ENCODE peak calls at places on chromosomes 4 and X, in eight cellular contexts. J is body of pancreas, E is endothelial cell, C is MM.1S, S is progenitor cell of endocrine pancreas, F is mammary epithelial cell, D is PC-3, H is IMR-90. B is an unnamed sample.

GRCh38 chr4:98746530-98746929 is 88.1 kb upstream of the TSPAN5 start:
- DNase-seq in S (no peak), F (peak), H (peak), J (no peak), E (no peak), C (no peak), D (peak), B (peak)

GRCh38 chr4:24979554-24979953 is 51.2 kb downstream of the LGI2 start:
- DNase-seq in J (peak), E (no peak), F (no peak), H (no peak), C (no peak), S (no peak), D (peak), B (peak)

GRCh38 chr4:55426518-55426917 is 30.8 kb downstream of the TMEM165 start:
- DNase-seq in E (no peak), F (no peak), J (no peak), D (no peak), C (no peak), H (no peak), S (no peak), B (no peak)

GRCh38 chrX:47206316-47206715 is 12.2 kb upstream of the CDK16 start:
- DNase-seq in J (no peak), E (no peak), D (no peak), H (peak), F (peak), C (no peak), S (no peak), B (no peak)

GRCh38 chrX:23292979-23293651 is 41.5 kb upstream of the PTCHD1 start:
- DNase-seq in E (no peak), S (no peak), H (no peak), D (peak), F (no peak), J (no peak), C (no peak), B (no peak)

GRCh38 chr4:66048861-66049260 is 378.6 kb upstream of the EPHA5 start:
- DNase-seq in H (no peak), D (no peak), J (no peak), E (no peak), F (no peak), C (no peak), S (no peak), B (no peak)

GRCh38 chr4:77819409-77819835 is 254 bp upstream of the CNOT6L start:
- DNase-seq in F (no peak), H (no peak), D (no peak), E (peak), C (peak), J (peak), S (peak), B (no peak)

GRCh38 chrX:136450050-136450830 is 37.5 kb upstream of the BRS3 start:
- DNase-seq in F (no peak), S (no peak), E (no peak), J (no peak), D (peak), H (peak), C (no peak), B (no peak)

GRCh38 chr4:186726440-186727148 is 2.9 kb upstream of the FAT1 start:
- DNase-seq in F (peak), H (peak), C (peak), E (peak), J (peak), S (peak), D (peak), B (peak)

GRCh38 chrX:15815779-15816452 is 25.6 kb downstream of the ZRSR2 start:
- DNase-seq in H (peak), J (peak), C (peak), F (no peak), E (peak), D (peak), S (no peak), B (peak)

GRCh38 chr4:15003441-15003890 is 1.2 kb downstream of the CPEB2 start:
- DNase-seq in E (no peak), S (peak), J (peak), C (peak), F (peak), H (peak), D (peak), B (peak)

GRCh38 chr4:53847935-53848334 is 216.5 kb downstream of the CHIC2 start:
- DNase-seq in F (no peak), S (no peak), C (no peak), J (no peak), H (no peak), D (no peak), E (no peak), B (no peak)

GRCh38 chr4:7518871-7519637 is 84.3 kb upstream of the PSAPL1 start:
- DNase-seq in H (no peak), J (no peak), F (no peak), C (no peak), E (no peak), S (no peak), D (no peak), B (no peak)

GRCh38 chr4:7522452-7522851 is 87.7 kb upstream of the PSAPL1 start:
- DNase-seq in D (no peak), S (no peak), H (no peak), C (no peak), J (no peak), F (no peak), E (no peak), B (no peak)

GRCh38 chr4:7516773-7517144 is 82.0 kb upstream of the PSAPL1 start:
- DNase-seq in H (no peak), C (no peak), D (no peak), S (no peak), E (no peak), F (no peak), J (no peak), B (no peak)

GRCh38 chr4:7516116-7516772 is 81.5 kb upstream of the PSAPL1 start:
- DNase-seq in J (no peak), C (no peak), H (no peak), E (no peak), F (no peak), D (no peak), S (no peak), B (no peak)

DNA sequence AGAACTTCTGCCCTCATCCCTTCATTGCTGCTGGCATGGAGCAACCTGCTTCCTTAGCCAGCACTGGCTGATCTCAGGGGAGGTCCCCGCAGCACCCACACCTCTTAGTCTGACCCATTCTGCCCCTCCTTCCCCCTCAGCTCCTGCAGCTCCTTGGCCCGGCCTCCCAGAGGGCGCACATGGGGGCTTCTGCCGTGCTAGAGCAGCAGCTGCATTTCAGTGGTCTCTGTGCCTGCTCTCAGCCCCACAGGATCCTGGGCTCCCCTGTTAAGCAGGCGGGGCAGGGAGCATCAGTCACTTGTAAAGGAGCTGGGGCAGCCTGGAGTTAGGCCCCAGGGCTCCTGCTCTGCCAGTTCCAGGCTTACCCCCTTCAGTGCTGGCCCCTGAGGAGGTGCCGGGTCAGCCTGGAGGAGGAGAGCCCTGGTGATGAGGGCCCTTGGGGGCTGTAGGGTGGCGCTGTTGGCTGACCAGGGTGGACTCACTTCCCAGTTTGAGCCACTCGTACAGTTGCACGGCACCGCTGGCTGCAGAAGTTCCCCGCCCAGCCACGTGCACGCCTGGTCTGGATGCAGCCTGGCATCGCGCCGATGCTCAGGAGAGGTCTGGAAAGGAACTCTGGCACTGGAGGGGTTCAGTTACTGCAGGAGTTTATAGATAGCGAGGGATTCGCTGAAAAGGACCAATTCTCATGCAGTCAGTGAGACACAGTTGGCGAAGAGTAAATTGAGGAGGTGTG is 85.1 kb upstream of the PSAPL1 start:
- DNase-seq in E (no peak), S (no peak), J (no peak), C (no peak), H (no peak), D (no peak), F (no peak), B (no peak)
- TF ChIP-seq CTCF in E (no peak), S (no peak), J (no peak), C (no peak), H (no peak), D (no peak), F (no peak), B (no peak)

GRCh38 chr4:189917161-189917891 is 23.3 kb upstream of the FRG1 start:
- DNase-seq in E (no peak), F (no peak), J (no peak), C (no peak), H (no peak), D (no peak), S (no peak), B (no peak)

DNA sequence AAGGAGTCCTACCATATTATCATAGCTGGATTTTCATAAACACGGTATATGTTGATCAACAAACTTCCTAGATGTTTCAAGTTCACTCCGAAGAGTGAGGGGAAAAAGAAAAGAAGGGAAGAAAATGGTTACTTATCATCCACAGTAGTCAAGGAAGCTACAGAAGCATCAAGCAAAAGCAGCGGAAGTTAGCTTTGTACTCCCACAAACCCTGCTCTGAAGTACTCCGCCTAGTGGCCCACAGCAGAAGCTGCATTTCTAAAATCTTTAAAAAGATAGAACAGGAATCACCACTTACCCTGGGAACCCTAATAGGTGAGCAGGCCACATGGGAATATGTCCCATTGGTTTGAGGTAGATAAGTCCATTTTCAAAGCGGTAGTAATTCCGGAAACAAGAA is 28.5 kb upstream of the FRG1 start:
- DNase-seq in E (no peak), D (peak), F (peak), H (no peak), J (no peak), S (no peak), C (no peak), B (no peak)
- TF ChIP-seq CTCF in E (peak), D (peak), F (peak), H (peak), J (no peak), S (peak), C (peak), B (peak)

DNA sequence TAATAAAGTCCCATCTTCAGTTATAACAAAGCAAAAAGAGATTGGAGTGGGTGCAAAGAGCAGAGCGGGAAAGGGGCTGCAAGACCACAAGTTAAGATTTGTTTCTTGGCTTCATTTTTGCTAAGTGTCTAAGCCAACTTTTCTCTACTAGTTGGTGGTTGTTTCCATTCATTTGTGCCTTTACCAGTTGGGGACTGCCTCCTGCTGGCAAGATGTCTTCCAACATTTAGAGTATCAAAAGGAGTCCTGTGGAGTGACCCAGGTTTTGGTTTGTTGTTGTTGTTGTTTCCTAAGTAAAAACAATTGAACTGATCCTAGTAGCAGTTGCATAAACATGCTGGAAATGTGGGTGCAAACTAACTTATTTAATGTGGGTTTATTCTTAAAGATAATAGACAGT is 121.1 kb downstream of the SPATA18 start:
- DNase-seq in H (no peak), C (no peak), F (peak), E (peak), S (no peak), D (peak), J (no peak), B (no peak)
- TF ChIP-seq CTCF in H (peak), C (no peak), F (peak), E (peak), S (peak), D (peak), J (no peak), B (peak)

GRCh38 chrX:114717921-114718320 is 134.0 kb downstream of the HTR2C start:
- DNase-seq in S (peak), C (no peak), D (no peak), E (no peak), F (no peak), H (no peak), J (no peak), B (no peak)
- TF ChIP-seq CTCF in S (peak), C (peak), D (no peak), E (no peak), F (peak), H (no peak), J (no peak), B (peak)

GRCh38 chr4:173237152-173237551 is 68.5 kb downstream of the GALNT7 start:
- DNase-seq in H (no peak), E (no peak), F (peak), D (peak), S (no peak), J (no peak), C (no peak), B (no peak)
- TF ChIP-seq CTCF in H (no peak), E (no peak), F (peak), D (no peak), S (no peak), J (no peak), C (no peak), B (no peak)

DNA sequence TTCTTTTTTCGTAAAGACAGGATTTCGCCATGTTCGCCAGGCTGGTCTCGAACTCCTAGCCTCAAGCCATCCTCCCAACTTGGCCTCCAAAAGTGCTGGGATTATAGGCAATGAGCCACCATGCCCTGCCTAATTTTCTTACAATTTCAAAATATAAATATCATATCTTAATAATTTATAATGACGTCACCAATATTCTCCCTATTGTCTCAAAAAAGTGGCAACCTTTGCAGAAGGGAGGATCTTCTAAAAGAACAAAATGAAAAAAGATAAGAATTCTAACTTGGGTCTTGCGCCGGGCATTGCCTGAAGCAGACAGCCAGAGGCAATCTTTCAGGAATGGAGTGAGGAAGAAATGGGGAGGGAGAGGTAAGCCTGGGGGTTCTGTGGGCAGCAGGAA is 37.9 kb upstream of the WAS start:
- DNase-seq in H (no peak), C (no peak), F (no peak), E (no peak), D (no peak), S (no peak), J (no peak), B (no peak)
- TF ChIP-seq CTCF in H (no peak), C (no peak), F (no peak), E (no peak), D (no peak), S (no peak), J (no peak), B (no peak)

GRCh38 chr4:151991001-151991883 is 230.4 kb upstream of the GATB start:
- DNase-seq in H (no peak), J (peak), F (no peak), C (peak), D (no peak), E (no peak), S (no peak), B (no peak)
- TF ChIP-seq CTCF in H (no peak), J (no peak), F (no peak), C (no peak), D (no peak), E (no peak), S (no peak), B (no peak)

GRCh38 chrX:112043997-112044396 is 38.6 kb downstream of the TRPC5 start:
- DNase-seq in H (peak), D (peak), E (peak), F (no peak), J (no peak), S (no peak), C (peak), B (no peak)
- TF ChIP-seq CTCF in H (peak), D (peak), E (peak), F (peak), J (peak), S (peak), C (peak), B (no peak)

B was measured in foreskin fibroblast.